ENCODE peak calls at places on chromosomes 2 and 18, in nine cellular contexts. X is tibial nerve; G is fibroblast of villous mesenchyme; A is right lobe of liver; L is fibroblast of lung; N is AG09309; W is CD8-positive, alpha-beta T cell; Y is K562; T is lower leg skin. R is an unnamed sample.

GRCh38 chr18:56199580-56200320 is 438.6 kb downstream of the TXNL1 start:
- DNase-seq in X (no peak), G (peak; percentile 3), A (peak; percentile 12), L (no peak), N (no peak), W (no peak), Y (no peak), T (no peak), R (no peak)

GRCh38 chr2:33275689-33276444 is 200.6 kb upstream of the RASGRP3 start:
- DNase-seq in X (no peak), G (peak; percentile 78), A (no peak), L (peak; percentile 91), N (peak; percentile 68), W (peak; percentile 52), Y (peak; percentile 71), T (peak; percentile 77), R (peak; percentile 89)

GRCh38 chr2:45946023-45946422 is 294.5 kb downstream of the PRKCE start:
- DNase-seq in X (no peak), G (peak; percentile 74), A (no peak), L (peak; percentile 63), N (peak; percentile 49), W (no peak), Y (no peak), T (no peak), R (peak; percentile 70)

GRCh38 chr2:233418052-233418760 is 63.9 kb downstream of the DGKD start:
- DNase-seq in X (no peak), G (no peak), A (no peak), L (no peak), N (no peak), W (peak; percentile 46), Y (no peak), T (no peak), R (no peak)

GRCh38 chr2:43818761-43819160 is 19.9 kb downstream of the ABCG5 start:
- DNase-seq in X (peak; percentile 27), G (peak; percentile 54), A (peak; percentile 65), L (peak; percentile 75), N (peak; percentile 18), W (no peak), Y (peak; percentile 55), T (peak; percentile 44), R (peak; percentile 42)

GRCh38 chr2:23445450-23445868 is 60.5 kb downstream of the KLHL29 start:
- DNase-seq in X (no peak), G (peak; percentile 47), A (no peak), L (peak; percentile 68), N (no peak), W (no peak), Y (no peak), T (no peak), R (peak; percentile 63)

GRCh38 chr2:224723606-224724217 is 7.5 kb upstream of the CCDC195 start:
- DNase-seq in X (no peak), G (no peak), A (no peak), L (no peak), N (no peak), W (no peak), Y (no peak), T (no peak), R (no peak)

GRCh38 chr2:143778981-143779380 is 649.8 kb downstream of the ARHGAP15 start:
- DNase-seq in X (no peak), G (no peak), A (no peak), L (no peak), N (peak; percentile 10), W (no peak), Y (no peak), T (no peak), R (peak; percentile 4)

GRCh38 chr2:41967426-41968181 is 80.2 kb upstream of the PKDCC start:
- DNase-seq in X (peak; percentile 49), G (no peak), A (no peak), L (peak; percentile 47), N (no peak), W (no peak), Y (no peak), T (peak; percentile 51), R (peak; percentile 26)

GRCh38 chr2:28828382-28828781 is 17.7 kb downstream of the SPDYA start:
- DNase-seq in X (no peak), G (peak; percentile 12), A (no peak), L (no peak), N (no peak), W (no peak), Y (no peak), T (no peak), R (peak; percentile 45)

GRCh38 chr2:128618642-128619041 is 300.0 kb upstream of the HS6ST1 start:
- DNase-seq in X (no peak), G (no peak), A (peak; percentile 6), L (no peak), N (no peak), W (no peak), Y (no peak), T (no peak), R (no peak)

GRCh38 chr2:175187378-175187777 is 5.9 kb upstream of the ATP5MC3 start:
- DNase-seq in X (no peak), G (peak; percentile 34), A (no peak), L (peak; percentile 11), N (no peak), W (no peak), Y (peak; percentile 57), T (no peak), R (no peak)

GRCh38 chr2:143558665-143559064 is 429.4 kb downstream of the ARHGAP15 start:
- DNase-seq in X (peak; percentile 55), G (peak; percentile 77), A (no peak), L (peak; percentile 86), N (peak; percentile 52), W (no peak), Y (no peak), T (peak; percentile 41), R (peak; percentile 52)

GRCh38 chr2:15119722-15120175 is 441.4 kb downstream of the NBAS start:
- DNase-seq in X (no peak), G (no peak), A (no peak), L (no peak), N (no peak), W (no peak), Y (no peak), T (no peak), R (no peak)

GRCh38 chr2:169715379-169716228 is 18.0 kb upstream of the KLHL23 start:
- DNase-seq in X (no peak), G (peak; percentile 45), A (peak; percentile 53), L (no peak), N (no peak), W (no peak), Y (peak; percentile 76), T (no peak), R (no peak)

GRCh38 chr2:213246665-213247281 is 37.5 kb upstream of the SPAG16 start:
- DNase-seq in X (peak; percentile 24), G (peak; percentile 65), A (no peak), L (peak; percentile 73), N (no peak), W (peak; percentile 59), Y (peak; percentile 51), T (no peak), R (peak; percentile 28)

DNA sequence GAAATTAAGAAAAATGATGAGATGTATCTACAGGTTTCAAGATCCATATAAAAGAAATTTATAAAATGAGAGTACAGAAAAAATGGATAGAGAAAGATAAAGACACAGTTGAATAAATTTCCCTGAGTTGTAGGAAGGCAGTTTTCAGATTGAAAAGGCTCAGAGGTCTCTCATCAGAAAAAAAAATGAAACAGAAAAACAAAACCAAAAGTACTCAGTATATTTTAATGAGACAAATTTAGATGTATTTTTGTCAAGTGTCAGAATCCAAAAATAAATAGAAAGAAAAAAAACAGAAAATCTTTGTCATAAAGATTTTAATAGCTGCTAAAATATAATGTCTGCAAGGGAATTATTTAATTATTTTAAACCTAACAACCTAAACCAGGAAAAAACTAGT is 520.5 kb downstream of the KCNJ3 start:
- DNase-seq in X (no peak), G (no peak), A (no peak), L (no peak), N (no peak), W (no peak), Y (no peak), T (no peak), R (no peak)
- H3K4me3 ChIP-seq in X (no peak overlapping the region), G (no peak overlapping the region), A (no peak overlapping the region), L (no peak overlapping the region), N (no peak overlapping the region), W (no peak overlapping the region), Y (no peak overlapping the region), T (no peak overlapping the region), R (no peak overlapping the region)

DNA sequence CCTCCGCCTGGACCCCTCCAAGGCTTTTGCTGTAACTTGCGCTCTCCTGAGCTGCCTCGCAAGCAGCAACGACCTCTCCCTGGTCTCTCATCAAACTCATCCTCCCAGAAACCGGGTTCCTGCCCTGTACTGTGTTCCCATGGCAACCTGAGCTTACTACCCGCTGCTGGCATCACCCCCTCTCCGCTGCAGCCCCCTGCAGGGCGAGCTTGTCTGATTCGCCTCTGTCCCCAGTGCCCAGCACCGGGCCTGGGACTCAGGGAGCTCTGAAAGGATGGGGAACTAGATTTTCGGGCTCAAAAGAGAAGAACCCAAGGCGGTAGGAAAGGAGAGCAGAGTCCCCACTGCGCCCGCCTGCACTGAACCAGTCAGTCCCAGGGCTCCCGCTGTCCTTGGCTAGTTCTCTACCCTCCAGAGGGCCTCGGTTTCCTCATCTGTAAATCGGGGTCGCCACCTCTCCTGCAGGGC is 452 bp downstream of the HS1BP3 start:
- DNase-seq in X (no peak), G (peak; percentile 48), A (no peak), L (peak; percentile 51), N (no peak), W (no peak), Y (peak; percentile 16), T (no peak), R (no peak)
- TF ChIP-seq CTCF in X (no peak), G (no peak), A (no peak), L (peak; percentile 2), N (no peak), W (no peak), Y (no peak), T (no peak), R (no peak)

GRCh38 chr2:172233947-172234715 is 131.4 kb upstream of the DLX2 start:
- DNase-seq in X (no peak), G (no peak), A (no peak), L (no peak), N (no peak), W (no peak), Y (no peak), T (no peak), R (no peak)

GRCh38 chr2:172231508-172231907 is 128.8 kb upstream of the DLX2 start:
- DNase-seq in X (no peak), G (no peak), A (no peak), L (no peak), N (no peak), W (no peak), Y (no peak), T (no peak), R (no peak)

GRCh38 chr2:172230783-172231446 is 128.2 kb upstream of the DLX2 start:
- DNase-seq in X (no peak), G (no peak), A (no peak), L (no peak), N (no peak), W (no peak), Y (no peak), T (no peak), R (peak; percentile 34)

GRCh38 chr2:172232638-172233253 is 130.0 kb upstream of the DLX2 start:
- DNase-seq in X (no peak), G (peak; percentile 33), A (no peak), L (peak; percentile 47), N (no peak), W (no peak), Y (no peak), T (no peak), R (no peak)

GRCh38 chr2:172234716-172235661 is 132.3 kb upstream of the DLX2 start:
- DNase-seq in X (no peak), G (no peak), A (no peak), L (no peak), N (no peak), W (peak; percentile 68), Y (peak; percentile 19), T (no peak), R (peak; percentile 51)
- H3K4me3 ChIP-seq in X (peak overlapping the region; percentile 42), G (peak overlapping the region; percentile 56), A (peak overlapping the region; percentile 16), L (peak overlapping the region; percentile 42), N (peak overlapping the region; percentile 42), W (peak overlapping the region; percentile 76), Y (no peak overlapping the region), T (peak overlapping the region; percentile 2), R (peak overlapping the region; percentile 54)

GRCh38 chr2:48601349-48601748 is 16.3 kb upstream of the GTF2A1L start:
- DNase-seq in X (no peak), G (no peak), A (peak; percentile 29), L (peak; percentile 25), N (no peak), W (no peak), Y (peak; percentile 80), T (no peak), R (no peak)
- TF ChIP-seq CTCF in X (peak; percentile 42), G (peak; percentile 36), A (peak; percentile 30), L (peak; percentile 57), N (peak; percentile 29), W (no peak), Y (peak; percentile 77), T (no peak), R (peak; percentile 46)

R was measured in foreskin fibroblast.